ENCODE peak calls at places on chromosomes 4 and X, in four cellular contexts. H, N, K and L are unnamed samples.

GRCh38 chr4:124189545-124189944 is 523.0 kb downstream of the ANKRD50 start:
- DNase-seq in H (no peak), N (no peak), K (no peak), L (no peak)

GRCh38 chr4:1872918-1873269 is 1.7 kb downstream of the NSD2 start:
- DNase-seq in H (no peak), N (no peak), K (no peak), L (no peak)

GRCh38 chr4:94595013-94595412 is 143.3 kb downstream of the PDLIM5 start:
- DNase-seq in H (no peak), N (no peak), K (no peak), L (no peak)

GRCh38 chrX:121642415-121642814 is 595.0 kb downstream of the GLUD2 start:
- DNase-seq in H (no peak), N (no peak), K (no peak), L (no peak)

GRCh38 chrX:2710041-2710471 is 19.0 kb downstream of the CD99 start:
- DNase-seq in H (peak; percentile 76), N (no peak), K (no peak), L (no peak)

GRCh38 chr4:5503295-5503694 is 205.1 kb downstream of the EVC2 start:
- DNase-seq in H (no peak), N (no peak), K (no peak), L (no peak)

GRCh38 chr4:34412233-34412632 is 1832.1 kb downstream of the ARAP2 start:
- DNase-seq in H (no peak), N (no peak), K (no peak), L (no peak)

GRCh38 chr4:21744046-21744445 is 204.5 kb downstream of the KCNIP4 start:
- DNase-seq in H (no peak), N (no peak), K (no peak), L (no peak)

GRCh38 chr4:155299103-155299502 is 77.7 kb downstream of the MAP9 start:
- DNase-seq in H (no peak), N (no peak), K (no peak), L (no peak)

GRCh38 chr4:54433686-54434085 is 204.6 kb downstream of the PDGFRA start:
- DNase-seq in H (no peak), N (peak; percentile 33), K (no peak), L (no peak)

GRCh38 chrX:53018627-53019026 is 30.0 kb upstream of the GPR173 start:
- DNase-seq in H (no peak), N (peak; percentile 9), K (no peak), L (no peak)

GRCh38 chrX:17595456-17596035 is 141.7 kb upstream of the SCML1 start:
- DNase-seq in H (no peak), N (no peak), K (no peak), L (no peak)

GRCh38 chr4:81562093-81562492 is 90.4 kb upstream of the RASGEF1B start:
- DNase-seq in H (no peak), N (no peak), K (no peak), L (no peak)

GRCh38 chr4:13173974-13174373 is 310.2 kb downstream of the RAB28 start:
- DNase-seq in H (peak; percentile 79), N (no peak), K (no peak), L (peak; percentile 85)

GRCh38 chrX:7389576-7389975 is 241.6 kb upstream of the PUDP start:
- DNase-seq in H (no peak), N (no peak), K (no peak), L (no peak)

GRCh38 chrX:131816551-131817136 is 206.5 kb upstream of the STK26 start:
- DNase-seq in H (peak; percentile 84), N (no peak), K (peak; percentile 61), L (peak; percentile 55)

GRCh38 chrX:107978080-107978479 is 4.1 kb downstream of the TEX13B start:
- DNase-seq in H (no peak), N (no peak), K (no peak), L (no peak)

GRCh38 chr4:151014521-151015457 is at the start of gene LRBA:
- DNase-seq in H (no peak), N (peak; percentile 87), K (peak; percentile 91), L (peak; percentile 91)

GRCh38 chr4:109166586-109166985 is 135.9 kb downstream of the COL25A1 start:
- DNase-seq in H (no peak), N (no peak), K (no peak), L (no peak)

GRCh38 chr4:143344011-143344410 is 7.3 kb downstream of the GAB1 start:
- DNase-seq in H (no peak), N (no peak), K (no peak), L (no peak)

GRCh38 chr4:16437836-16438235 is 211.6 kb upstream of the TAPT1 start:
- DNase-seq in H (no peak), N (no peak), K (no peak), L (no peak)

GRCh38 chrX:42752730-42753129 is 25.2 kb downstream of the PPP1R2C start:
- DNase-seq in H (no peak), N (peak; percentile 11), K (no peak), L (no peak)

GRCh38 chrX:81082649-81083048 is 119.1 kb downstream of the HMGN5 start:
- DNase-seq in H (no peak), N (no peak), K (no peak), L (peak; percentile 20)

GRCh38 chr4:134935320-134935719 is 733.7 kb upstream of the PABPC4L start:
- DNase-seq in H (no peak), N (peak; percentile 46), K (no peak), L (no peak)

GRCh38 chr4:175091649-175092048 is 173.5 kb downstream of the ADAM29 start:
- DNase-seq in H (no peak), N (no peak), K (no peak), L (no peak)

GRCh38 chr4:41569957-41570356 is 32.0 kb downstream of the LIMCH1 start:
- DNase-seq in H (no peak), N (peak; percentile 8), K (no peak), L (no peak)

GRCh38 chr4:78748361-78748760 is 27.8 kb upstream of the BMP2K start:
- DNase-seq in H (no peak), N (no peak), K (no peak), L (no peak)

GRCh38 chr4:148263820-148264219 is 178.4 kb downstream of the NR3C2 start:
- DNase-seq in H (no peak), N (no peak), K (no peak), L (no peak)

GRCh38 chr4:89368855-89369254 is 61.3 kb upstream of the GPRIN3 start:
- DNase-seq in H (no peak), N (no peak), K (no peak), L (no peak)

GRCh38 chr4:108465886-108466491 is 154.4 kb upstream of the RPL34 start:
- DNase-seq in H (no peak), N (no peak), K (no peak), L (no peak)

GRCh38 chrX:110321670-110322069 is 3.8 kb upstream of the AMMECR1 start:
- DNase-seq in H (no peak), N (no peak), K (no peak), L (no peak)

GRCh38 chr4:1967512-1968149 is 41.1 kb downstream of the NELFA start:
- DNase-seq in H (no peak), N (no peak), K (no peak), L (no peak)

GRCh38 chr4:26729547-26729946 is 131.1 kb upstream of the STIM2 start:
- DNase-seq in H (no peak), N (no peak), K (no peak), L (no peak)

GRCh38 chrX:40380649-40381488 is 199.9 kb upstream of the ATP6AP2 start:
- DNase-seq in H (no peak), N (peak; percentile 23), K (no peak), L (no peak)

GRCh38 chr4:184688447-184688846 is 38.9 kb downstream of the PRIMPOL start:
- DNase-seq in H (no peak), N (no peak), K (no peak), L (no peak)

GRCh38 chr4:88415982-88416381 is 37.3 kb downstream of the HERC6 start:
- DNase-seq in H (no peak), N (no peak), K (no peak), L (no peak)

GRCh38 chr4:4837316-4837715 is 22.1 kb upstream of the MSX1 start:
- DNase-seq in H (no peak), N (no peak), K (no peak), L (no peak)

GRCh38 chr4:8675906-8676305 is 83.3 kb downstream of the CPZ start:
- DNase-seq in H (no peak), N (no peak), K (no peak), L (no peak)

GRCh38 chr4:139177888-139178609 is 1.0 kb upstream of the ELF2 start:
- DNase-seq in H (peak; percentile 97), N (peak; percentile 97), K (peak; percentile 98), L (peak; percentile 99)

DNA sequence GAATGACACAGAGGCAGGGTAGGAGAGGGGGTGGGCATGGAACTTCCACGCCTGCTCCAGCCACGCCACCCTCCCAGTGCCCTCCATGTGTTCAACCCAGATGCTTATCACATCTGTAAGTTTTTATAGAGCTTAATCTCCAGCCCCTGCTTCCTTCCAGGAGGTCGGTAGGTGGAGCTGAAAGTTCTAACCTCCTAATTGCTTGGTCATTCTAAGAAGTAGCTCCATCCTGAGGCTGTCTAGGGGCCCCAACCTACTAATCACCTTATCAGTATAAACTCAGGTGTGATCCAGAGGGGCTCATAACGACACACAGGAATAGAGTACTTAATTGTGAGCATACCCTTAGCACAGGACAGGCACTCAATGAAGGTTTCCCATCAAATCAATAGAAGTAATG is 18.3 kb downstream of the QDPR start:
- DNase-seq in H (no peak), N (no peak), K (no peak), L (no peak)
- H3K36me3 ChIP-seq in H (peaks cover 26% of the 10 kb centered on the region), N (no peaks in the 10 kb centered on the region), K (peaks cover 16% of the 10 kb centered on the region), L (peaks cover 22% of the 10 kb centered on the region)

GRCh38 chr4:17494258-17494657 is 17.6 kb downstream of the QDPR start:
- DNase-seq in H (no peak), N (no peak), K (no peak), L (no peak)
- H3K36me3 ChIP-seq in H (peaks cover 25% of the 10 kb centered on the region), N (no peaks in the 10 kb centered on the region), K (peaks cover 17% of the 10 kb centered on the region), L (peaks cover 31% of the 10 kb centered on the region)

DNA sequence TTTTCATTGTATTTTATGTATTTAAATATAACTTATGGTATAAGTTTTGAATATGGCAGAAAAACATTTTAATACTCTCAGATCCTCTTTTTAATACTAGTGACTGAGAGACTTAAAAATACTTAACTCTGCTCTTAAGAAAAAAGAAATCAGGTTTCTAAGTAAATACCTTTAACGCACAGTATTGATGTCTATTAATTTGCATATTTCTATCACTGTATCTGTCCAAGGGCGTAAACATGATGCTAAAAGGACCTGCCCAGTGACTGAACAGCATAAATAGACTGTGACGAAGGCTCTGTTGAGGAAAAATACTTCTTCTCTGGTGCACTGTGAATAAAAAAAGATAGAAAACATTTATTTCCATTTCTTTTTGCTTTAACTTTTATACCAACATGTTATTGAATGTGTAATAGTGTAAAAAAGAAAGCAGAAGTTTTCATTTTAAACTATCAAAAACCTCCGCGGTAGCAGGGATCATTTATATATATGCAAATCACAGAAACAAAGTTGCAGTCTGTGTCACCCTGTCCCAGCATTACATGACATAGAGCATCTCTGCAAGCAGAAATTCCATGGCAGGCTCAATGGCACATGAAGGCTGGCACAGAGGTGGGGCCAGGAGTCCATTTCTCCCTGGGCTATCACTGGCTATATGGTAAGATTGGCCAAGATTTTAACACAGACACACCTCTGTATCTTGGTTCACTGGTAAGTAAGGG is 75.5 kb downstream of the ZAR1 start:
- DNase-seq in H (no peak), N (no peak), K (no peak), L (no peak)
- H3K36me3 ChIP-seq in H (peaks cover 84% of the 10 kb centered on the region), N (peaks cover 25% of the 10 kb centered on the region), K (peaks cover 1% of the 10 kb centered on the region), L (peaks cover 41% of the 10 kb centered on the region)

DNA sequence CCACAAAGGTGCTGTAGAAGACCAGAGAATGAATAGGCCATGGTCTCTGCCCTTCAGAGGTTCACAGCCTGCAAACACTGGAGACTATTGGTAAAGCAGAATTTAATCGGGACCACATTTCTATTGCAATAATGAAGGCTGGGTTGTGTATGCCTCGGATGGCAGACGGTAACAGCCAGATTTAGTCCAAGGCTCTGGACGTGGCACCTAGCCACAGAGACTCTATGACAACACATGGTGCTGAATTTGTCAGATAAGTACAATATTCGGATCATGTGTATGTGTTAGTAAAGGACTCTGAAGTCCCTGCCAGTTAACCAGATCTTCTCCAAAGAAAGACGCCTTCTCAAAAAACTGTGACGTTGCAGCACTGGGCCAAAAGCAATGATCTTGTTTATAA is 129.0 kb downstream of the DCTD start:
- DNase-seq in H (no peak), N (no peak), K (no peak), L (no peak)
- H3K36me3 ChIP-seq in H (no peaks in the 10 kb centered on the region), N (no peaks in the 10 kb centered on the region), K (no peaks in the 10 kb centered on the region), L (no peaks in the 10 kb centered on the region)